ENCODE peak calls at places on chromosomes 3 and 15, in nine cellular contexts. X is HepG2, J is heart right ventricle, A is MM.1S, L is LNCaP clone FGC, C is PC-3, M is heart left ventricle, G is astrocyte of the spinal cord, Z is A549. W is an unnamed sample.

GRCh38 chr15:64051645-64052259 is 5.5 kb upstream of the DAPK2 start:
- DNase-seq in A (no peak), G (no peak), L (no peak), Z (no peak), C (no peak), M (no peak), J (no peak), X (no peak), W (no peak)

GRCh38 chr3:123300572-123300971 is 98.8 kb downstream of the SEC22A start:
- DNase-seq in L (no peak), M (no peak), J (no peak), G (no peak), C (no peak), X (no peak), A (no peak), Z (no peak), W (no peak)

GRCh38 chr3:157294444-157294843 is 134.5 kb upstream of the CCNL1 start:
- DNase-seq in G (no peak), J (no peak), L (no peak), A (no peak), M (no peak), Z (no peak), C (no peak), X (no peak), W (no peak)

GRCh38 chr15:76972420-76973361 is 22.2 kb upstream of the PSTPIP1 start:
- DNase-seq in L (no peak), M (peak; percentile 65), Z (no peak), X (no peak), G (no peak), A (no peak), C (no peak), J (peak; percentile 56), W (no peak)

GRCh38 chr3:49017978-49018706 is at the start of gene DALRD3:
- DNase-seq in A (peak; percentile 67), L (no peak), C (peak; percentile 78), Z (peak; percentile 72), M (peak; percentile 72), G (peak; percentile 55), X (peak; percentile 72), J (peak; percentile 73), W (peak; percentile 23)

GRCh38 chr3:25657293-25657692 is 7.4 kb downstream of the TOP2B start:
- DNase-seq in J (no peak), M (no peak), C (no peak), G (no peak), X (no peak), Z (no peak), A (no peak), L (no peak), W (no peak)

GRCh38 chr3:78204977-78205376 is 1165.1 kb downstream of the ROBO2 start:
- DNase-seq in M (no peak), J (peak; percentile 3), C (peak; percentile 82), G (peak; percentile 81), L (no peak), Z (no peak), A (no peak), X (peak; percentile 3), W (peak; percentile 14)

GRCh38 chr3:38549957-38550840 is 54.1 kb downstream of the EXOG start:
- DNase-seq in C (no peak), G (no peak), M (no peak), J (no peak), X (no peak), Z (no peak), L (no peak), A (no peak), W (no peak)

GRCh38 chr3:133821767-133822638 is 16.4 kb downstream of the SRPRB start:
- DNase-seq in A (peak; percentile 34), M (peak; percentile 89), L (peak; percentile 26), J (peak; percentile 87), Z (no peak), C (peak; percentile 66), X (peak; percentile 83), G (peak; percentile 71), W (peak; percentile 63)

GRCh38 chr3:155441026-155441425 is 147.5 kb upstream of the STRIT1 start:
- DNase-seq in Z (no peak), X (no peak), M (no peak), G (no peak), L (no peak), C (no peak), A (no peak), J (no peak), W (no peak)

GRCh38 chr3:123406598-123406997 is 42.3 kb downstream of the ADCY5 start:
- DNase-seq in J (peak; percentile 89), G (no peak), L (no peak), X (no peak), C (no peak), A (no peak), M (peak; percentile 95), Z (no peak), W (no peak)

GRCh38 chr3:133540896-133541674 is 32.4 kb upstream of the CDV3 start:
- DNase-seq in X (peak; percentile 73), J (no peak), L (no peak), C (peak; percentile 79), Z (peak; percentile 62), G (peak; percentile 55), A (peak; percentile 50), M (no peak), W (peak; percentile 55)

GRCh38 chr3:139252719-139253118 is 91.1 kb upstream of the MRPS22 start:
- DNase-seq in Z (no peak), M (no peak), A (no peak), C (no peak), G (no peak), J (no peak), X (no peak), L (no peak), W (no peak)

GRCh38 chr15:68348601-68349000 is 71.1 kb downstream of the FEM1B start:
- DNase-seq in C (no peak), Z (no peak), J (no peak), M (no peak), A (no peak), G (no peak), L (no peak), X (no peak), W (no peak)

DNA sequence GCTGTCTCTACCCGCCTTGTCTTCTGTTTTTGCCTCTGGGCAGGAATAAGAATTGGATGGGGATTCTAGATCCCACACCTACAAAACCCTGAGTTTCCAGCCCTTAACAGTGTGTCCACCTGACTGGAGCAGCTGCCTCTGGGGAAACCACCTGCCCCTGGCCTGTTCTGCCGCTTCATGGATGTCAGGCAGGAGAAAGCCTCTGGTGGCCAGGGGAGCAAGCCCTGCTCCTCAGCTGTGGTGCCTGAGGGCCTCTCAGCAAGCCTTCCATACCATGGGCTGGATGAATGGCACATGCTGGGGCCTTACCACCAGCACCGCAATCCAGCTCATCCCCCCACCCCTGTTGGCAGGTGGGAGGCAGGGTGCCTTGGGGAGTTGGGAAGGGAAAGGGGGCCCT is 5.3 kb upstream of the CPNE9 start:
- DNase-seq in X (no peak), A (no peak), L (no peak), G (no peak), Z (no peak), M (no peak), C (no peak), J (no peak), W (no peak)
- TF ChIP-seq CTCF in X (no peak), A (no peak), L (no peak), G (no peak), Z (no peak), M (no peak), C (no peak), J (no peak), W (no peak)

DNA sequence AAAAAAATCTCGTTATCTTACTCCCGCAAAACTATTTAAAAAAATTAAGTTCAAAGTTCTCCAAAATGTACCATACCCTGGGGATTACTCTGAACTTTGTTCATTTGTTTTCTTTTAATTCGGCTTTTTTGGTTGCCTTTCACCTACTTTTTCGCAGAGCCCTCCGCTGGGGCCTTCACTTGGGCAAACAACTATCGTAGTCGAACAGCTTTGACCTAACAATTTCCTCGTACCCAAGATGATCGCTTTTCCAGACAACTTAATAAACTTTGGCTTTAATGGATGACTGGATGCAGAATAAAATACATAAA is 2.7 kb downstream of the HDDC3 start:
- DNase-seq in Z (no peak), C (no peak), J (no peak), A (no peak), X (no peak), M (no peak), L (no peak), G (no peak), W (no peak)
- H3K4me3 ChIP-seq in Z (peak overlapping the region; percentile 66), C (peak overlapping the region; percentile 87), J (peak overlapping the region; percentile 65), A (peak overlapping the region; percentile 80), X (peak overlapping the region; percentile 95), M (peak overlapping the region; percentile 53), L (peak overlapping the region; percentile 65), G (peak overlapping the region; percentile 56), W (peak overlapping the region; percentile 51)

DNA sequence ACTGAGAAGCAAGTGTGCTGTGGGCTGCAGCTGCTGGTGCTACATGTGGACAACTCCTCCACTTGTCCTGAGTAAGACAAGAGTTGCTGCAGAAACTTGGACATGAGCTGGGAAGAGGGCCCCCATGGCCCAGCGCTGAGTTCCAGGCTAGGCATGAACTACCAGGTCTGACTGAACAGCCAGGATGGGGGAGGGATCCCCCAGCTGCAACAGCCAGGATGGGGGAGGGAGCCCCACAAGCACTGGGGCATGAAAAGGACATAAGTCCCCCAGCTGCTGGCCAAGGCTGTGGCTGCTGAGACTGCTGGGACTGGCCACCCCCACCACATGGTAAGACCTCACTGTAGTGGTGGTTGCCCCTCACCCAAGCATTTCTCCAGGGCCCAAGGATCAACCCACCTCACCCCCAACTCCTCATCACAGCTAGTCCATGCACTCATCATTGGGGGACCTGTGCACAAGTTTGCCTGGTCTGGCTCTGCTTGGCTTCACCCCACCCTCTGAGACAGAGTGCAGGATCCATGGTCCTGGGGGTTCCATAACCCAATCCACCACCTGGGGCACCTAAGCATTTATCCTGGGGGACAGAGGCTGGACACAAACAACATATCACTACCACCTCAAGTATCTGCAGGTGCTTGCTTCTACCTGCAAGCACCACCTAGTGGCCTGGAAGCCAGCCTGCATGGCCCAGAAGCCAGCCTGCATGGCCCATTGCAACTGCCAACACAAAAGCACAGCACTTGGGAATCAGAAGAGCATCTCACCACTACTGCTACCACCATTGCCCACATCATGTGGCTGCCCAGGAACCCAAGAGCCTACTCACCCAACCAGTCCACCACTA is 84.5 kb upstream of the STT3B start:
- DNase-seq in X (peak; percentile 53), Z (peak; percentile 38), A (peak; percentile 70), J (no peak), M (no peak), G (peak; percentile 14), C (peak; percentile 59), L (peak; percentile 21), W (no peak)
- TF ChIP-seq CTCF in X (peak; percentile 92), Z (peak; percentile 31), A (peak; percentile 93), J (peak; percentile 22), M (peak; percentile 20), G (peak; percentile 63), C (peak; percentile 87), L (peak; percentile 94), W (peak; percentile 61)

DNA sequence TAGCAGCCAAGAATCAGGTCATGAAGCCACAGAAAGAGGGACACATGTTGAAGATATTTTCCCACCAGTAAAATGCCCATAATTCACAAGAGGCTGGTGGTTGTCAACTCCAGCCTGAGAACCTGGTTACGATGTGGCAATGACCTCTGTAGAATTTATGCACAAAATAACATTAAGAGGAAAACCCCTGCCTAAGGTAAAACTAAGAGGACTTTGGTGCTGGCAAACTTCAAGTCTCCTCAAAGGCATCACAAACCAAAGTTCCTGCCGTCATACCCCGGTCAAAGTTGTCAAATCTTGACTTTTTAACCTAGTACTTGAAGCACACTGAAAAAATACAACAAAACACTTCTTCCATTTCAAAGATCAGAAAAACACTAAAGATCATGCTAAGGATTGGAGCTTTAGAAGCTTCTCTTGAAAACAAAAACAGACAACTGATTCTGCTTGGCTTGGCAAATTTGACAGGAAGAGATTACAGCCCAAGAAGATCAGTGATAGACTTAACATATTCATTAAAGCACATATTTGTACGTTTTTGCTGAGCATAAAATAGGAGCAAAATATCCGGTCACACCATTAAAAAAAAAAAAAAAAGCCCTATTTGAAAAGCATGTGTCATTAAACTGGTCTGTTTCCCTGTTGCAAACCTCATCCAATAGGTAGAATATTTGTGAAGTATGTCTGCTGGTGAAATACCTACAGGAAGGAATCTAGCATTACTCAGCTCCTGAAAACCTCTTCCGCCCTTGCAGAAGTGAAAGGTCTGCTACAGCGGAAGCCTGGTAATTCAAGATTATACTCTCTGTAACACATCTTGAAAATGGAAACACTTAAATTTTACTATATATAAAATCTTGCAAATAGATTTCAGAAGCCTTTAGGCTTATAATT is 22.8 kb downstream of the EIF4E3 start:
- DNase-seq in X (no peak), C (peak; percentile 52), A (no peak), J (no peak), Z (no peak), M (no peak), G (no peak), L (no peak), W (no peak)
- H3K4me3 ChIP-seq in X (no peak overlapping the region), C (no peak overlapping the region), A (no peak overlapping the region), J (no peak overlapping the region), Z (no peak overlapping the region), M (no peak overlapping the region), G (no peak overlapping the region), L (no peak overlapping the region), W (no peak overlapping the region)

W was measured in kidney epithelial cell.